ENCODE peak calls at places on chromosomes 13 and 19, in eight cellular contexts. One of them, this sample, is unnamed.

GRCh38 chr13:91369432-91369831 is 21.9 kb downstream of the MIR17HG start:
- DNase-seq in H7: no peak
- DNase-seq in dermis blood vessel endothelial cell: peak
- DNase-seq in neural progenitor cell: no peak
- DNase-seq in posterior vena cava: no peak
- DNase-seq in Ammon's horn: no peak
- DNase-seq in GM10248: no peak
- DNase-seq in occipital lobe: no peak
- DNase-seq in this sample: no peak

GRCh38 chr19:38251564-38252051 is 4.6 kb downstream of the PPP1R14A start:
- DNase-seq in H7: peak
- DNase-seq in dermis blood vessel endothelial cell: peak
- DNase-seq in neural progenitor cell: no peak
- DNase-seq in posterior vena cava: no peak
- DNase-seq in Ammon's horn: peak
- DNase-seq in GM10248: no peak
- DNase-seq in occipital lobe: no peak
- DNase-seq in this sample: no peak

GRCh38 chr13:72545030-72545719 is 182.3 kb downstream of the MZT1 start:
- DNase-seq in H7: no peak
- DNase-seq in dermis blood vessel endothelial cell: no peak
- DNase-seq in neural progenitor cell: no peak
- DNase-seq in posterior vena cava: no peak
- DNase-seq in Ammon's horn: no peak
- DNase-seq in GM10248: no peak
- DNase-seq in occipital lobe: no peak
- DNase-seq in this sample: no peak

GRCh38 chr19:54518844-54519243 is 16.2 kb downstream of the LAIR2 start:
- DNase-seq in H7: no peak
- DNase-seq in dermis blood vessel endothelial cell: peak
- DNase-seq in neural progenitor cell: no peak
- DNase-seq in posterior vena cava: no peak
- DNase-seq in Ammon's horn: no peak
- DNase-seq in GM10248: peak
- DNase-seq in occipital lobe: no peak
- DNase-seq in this sample: no peak

GRCh38 chr19:29329460-29330134 is 116.6 kb upstream of the UQCRFS1 start:
- DNase-seq in H7: peak
- DNase-seq in dermis blood vessel endothelial cell: no peak
- DNase-seq in neural progenitor cell: peak
- DNase-seq in posterior vena cava: peak
- DNase-seq in Ammon's horn: no peak
- DNase-seq in GM10248: peak
- DNase-seq in occipital lobe: no peak
- DNase-seq in this sample: no peak

GRCh38 chr13:41411536-41411935 is 45.8 kb upstream of the RGCC start:
- DNase-seq in H7: peak
- DNase-seq in dermis blood vessel endothelial cell: peak
- DNase-seq in neural progenitor cell: peak
- DNase-seq in posterior vena cava: no peak
- DNase-seq in Ammon's horn: peak
- DNase-seq in GM10248: peak
- DNase-seq in occipital lobe: peak
- DNase-seq in this sample: no peak

GRCh38 chr13:45925151-45925550 is 73.6 kb upstream of the SIAH3 start:
- DNase-seq in H7: no peak
- DNase-seq in dermis blood vessel endothelial cell: peak
- DNase-seq in neural progenitor cell: no peak
- DNase-seq in posterior vena cava: no peak
- DNase-seq in Ammon's horn: no peak
- DNase-seq in GM10248: no peak
- DNase-seq in occipital lobe: no peak
- DNase-seq in this sample: no peak

GRCh38 chr19:3357731-3358391 is 8.5 kb upstream of the NFIC start:
- DNase-seq in H7: peak
- DNase-seq in dermis blood vessel endothelial cell: no peak
- DNase-seq in neural progenitor cell: peak
- DNase-seq in posterior vena cava: no peak
- DNase-seq in Ammon's horn: no peak
- DNase-seq in GM10248: no peak
- DNase-seq in occipital lobe: no peak
- DNase-seq in this sample: no peak

GRCh38 chr13:71303144-71303543 is 563.9 kb downstream of the DACH1 start:
- DNase-seq in H7: no peak
- DNase-seq in dermis blood vessel endothelial cell: peak
- DNase-seq in neural progenitor cell: no peak
- DNase-seq in posterior vena cava: no peak
- DNase-seq in Ammon's horn: no peak
- DNase-seq in GM10248: no peak
- DNase-seq in occipital lobe: no peak
- DNase-seq in this sample: no peak

GRCh38 chr13:99981115-99982020 is at the start of gene ZIC2:
- DNase-seq in H7: peak
- DNase-seq in dermis blood vessel endothelial cell: peak
- DNase-seq in neural progenitor cell: peak
- DNase-seq in posterior vena cava: peak
- DNase-seq in Ammon's horn: peak
- DNase-seq in GM10248: no peak
- DNase-seq in occipital lobe: no peak
- DNase-seq in this sample: no peak

GRCh38 chr13:22061371-22061805 is 390.5 kb downstream of the FGF9 start:
- DNase-seq in H7: peak
- DNase-seq in dermis blood vessel endothelial cell: no peak
- DNase-seq in neural progenitor cell: no peak
- DNase-seq in posterior vena cava: no peak
- DNase-seq in Ammon's horn: peak
- DNase-seq in GM10248: peak
- DNase-seq in occipital lobe: peak
- DNase-seq in this sample: no peak

GRCh38 chr19:1062387-1063029 is 4.5 kb upstream of the ARHGAP45 start:
- DNase-seq in H7: peak
- DNase-seq in dermis blood vessel endothelial cell: no peak
- DNase-seq in neural progenitor cell: no peak
- DNase-seq in posterior vena cava: no peak
- DNase-seq in Ammon's horn: no peak
- DNase-seq in GM10248: peak
- DNase-seq in occipital lobe: no peak
- DNase-seq in this sample: no peak

GRCh38 chr13:103277959-103278673 is 211.9 kb upstream of the SLC10A2 start:
- DNase-seq in H7: no peak
- DNase-seq in dermis blood vessel endothelial cell: no peak
- DNase-seq in neural progenitor cell: no peak
- DNase-seq in posterior vena cava: no peak
- DNase-seq in Ammon's horn: no peak
- DNase-seq in GM10248: no peak
- DNase-seq in occipital lobe: no peak
- DNase-seq in this sample: no peak

GRCh38 chr19:20923077-20923871 is at the start of gene ZNF85:
- DNase-seq in H7: peak
- DNase-seq in dermis blood vessel endothelial cell: peak
- DNase-seq in neural progenitor cell: peak
- DNase-seq in posterior vena cava: peak
- DNase-seq in Ammon's horn: peak
- DNase-seq in GM10248: peak
- DNase-seq in occipital lobe: peak
- DNase-seq in this sample: peak

GRCh38 chr19:2867025-2867991 is at the start of gene ZNF556:
- DNase-seq in H7: peak
- DNase-seq in dermis blood vessel endothelial cell: no peak
- DNase-seq in neural progenitor cell: no peak
- DNase-seq in posterior vena cava: no peak
- DNase-seq in Ammon's horn: peak
- DNase-seq in GM10248: no peak
- DNase-seq in occipital lobe: no peak
- DNase-seq in this sample: no peak

GRCh38 chr19:6556480-6556879 is 25.7 kb downstream of the TNFSF9 start:
- DNase-seq in H7: peak
- DNase-seq in dermis blood vessel endothelial cell: peak
- DNase-seq in neural progenitor cell: no peak
- DNase-seq in posterior vena cava: no peak
- DNase-seq in Ammon's horn: no peak
- DNase-seq in GM10248: no peak
- DNase-seq in occipital lobe: no peak
- DNase-seq in this sample: no peak

GRCh38 chr19:2251577-2252480 is 2.7 kb downstream of the AMH start:
- DNase-seq in H7: peak
- DNase-seq in dermis blood vessel endothelial cell: no peak
- DNase-seq in neural progenitor cell: no peak
- DNase-seq in posterior vena cava: no peak
- DNase-seq in Ammon's horn: no peak
- DNase-seq in GM10248: no peak
- DNase-seq in occipital lobe: no peak
- DNase-seq in this sample: no peak

GRCh38 chr19:37551123-37551993 is 43.2 kb downstream of the ZNF571 start:
- DNase-seq in H7: peak
- DNase-seq in dermis blood vessel endothelial cell: peak
- DNase-seq in neural progenitor cell: no peak
- DNase-seq in posterior vena cava: peak
- DNase-seq in Ammon's horn: no peak
- DNase-seq in GM10248: peak
- DNase-seq in occipital lobe: no peak
- DNase-seq in this sample: no peak

GRCh38 chr19:34274284-34274826 is 20.0 kb downstream of the GARRE1 start:
- DNase-seq in H7: no peak
- DNase-seq in dermis blood vessel endothelial cell: peak
- DNase-seq in neural progenitor cell: no peak
- DNase-seq in posterior vena cava: no peak
- DNase-seq in Ammon's horn: no peak
- DNase-seq in GM10248: no peak
- DNase-seq in occipital lobe: no peak
- DNase-seq in this sample: no peak

GRCh38 chr19:19562665-19563347 is 24.7 kb downstream of the CILP2 start:
- DNase-seq in H7: peak
- DNase-seq in dermis blood vessel endothelial cell: no peak
- DNase-seq in neural progenitor cell: peak
- DNase-seq in posterior vena cava: no peak
- DNase-seq in Ammon's horn: no peak
- DNase-seq in GM10248: no peak
- DNase-seq in occipital lobe: no peak
- DNase-seq in this sample: no peak

GRCh38 chr13:112160558-112160957 is 93.6 kb downstream of the SOX1 start:
- DNase-seq in H7: no peak
- DNase-seq in dermis blood vessel endothelial cell: no peak
- DNase-seq in neural progenitor cell: no peak
- DNase-seq in posterior vena cava: peak
- DNase-seq in Ammon's horn: no peak
- DNase-seq in GM10248: no peak
- DNase-seq in occipital lobe: no peak
- DNase-seq in this sample: peak

GRCh38 chr13:45416521-45417125 is 1.6 kb downstream of the SLC25A30 start:
- DNase-seq in H7: no peak
- DNase-seq in dermis blood vessel endothelial cell: peak
- DNase-seq in neural progenitor cell: no peak
- DNase-seq in posterior vena cava: no peak
- DNase-seq in Ammon's horn: no peak
- DNase-seq in GM10248: no peak
- DNase-seq in occipital lobe: no peak
- DNase-seq in this sample: no peak

GRCh38 chr13:37978680-37979079 is 109.1 kb upstream of the TRPC4 start:
- DNase-seq in H7: no peak
- DNase-seq in dermis blood vessel endothelial cell: no peak
- DNase-seq in neural progenitor cell: no peak
- DNase-seq in posterior vena cava: no peak
- DNase-seq in Ammon's horn: no peak
- DNase-seq in GM10248: no peak
- DNase-seq in occipital lobe: no peak
- DNase-seq in this sample: no peak

GRCh38 chr19:29273000-29273691 is 60.2 kb upstream of the UQCRFS1 start:
- DNase-seq in H7: no peak
- DNase-seq in dermis blood vessel endothelial cell: no peak
- DNase-seq in neural progenitor cell: no peak
- DNase-seq in posterior vena cava: no peak
- DNase-seq in Ammon's horn: no peak
- DNase-seq in GM10248: no peak
- DNase-seq in occipital lobe: no peak
- DNase-seq in this sample: peak

GRCh38 chr19:38719761-38720558 is 24.3 kb downstream of the CAPN12 start:
- DNase-seq in H7: no peak
- DNase-seq in dermis blood vessel endothelial cell: no peak
- DNase-seq in neural progenitor cell: no peak
- DNase-seq in posterior vena cava: no peak
- DNase-seq in Ammon's horn: no peak
- DNase-seq in GM10248: no peak
- DNase-seq in occipital lobe: no peak
- DNase-seq in this sample: no peak

GRCh38 chr13:113802761-113803160 is 43.7 kb downstream of the TMEM255B start:
- DNase-seq in H7: peak
- DNase-seq in dermis blood vessel endothelial cell: no peak
- DNase-seq in neural progenitor cell: no peak
- DNase-seq in posterior vena cava: peak
- DNase-seq in Ammon's horn: no peak
- DNase-seq in GM10248: no peak
- DNase-seq in occipital lobe: no peak
- DNase-seq in this sample: peak

GRCh38 chr19:16261584-16262370 is 62.8 kb upstream of the KLF2 start:
- DNase-seq in H7: peak
- DNase-seq in dermis blood vessel endothelial cell: no peak
- DNase-seq in neural progenitor cell: no peak
- DNase-seq in posterior vena cava: no peak
- DNase-seq in Ammon's horn: no peak
- DNase-seq in GM10248: no peak
- DNase-seq in occipital lobe: no peak
- DNase-seq in this sample: no peak

GRCh38 chr19:42409477-42409876 is 17.7 kb downstream of the LIPE start:
- DNase-seq in H7: peak
- DNase-seq in dermis blood vessel endothelial cell: peak
- DNase-seq in neural progenitor cell: no peak
- DNase-seq in posterior vena cava: no peak
- DNase-seq in Ammon's horn: no peak
- DNase-seq in GM10248: no peak
- DNase-seq in occipital lobe: no peak
- DNase-seq in this sample: no peak

GRCh38 chr19:44401108-44401786 is at the start of gene ZNF285:
- DNase-seq in H7: peak
- DNase-seq in dermis blood vessel endothelial cell: peak
- DNase-seq in neural progenitor cell: peak
- DNase-seq in posterior vena cava: peak
- DNase-seq in Ammon's horn: peak
- DNase-seq in GM10248: peak
- DNase-seq in occipital lobe: no peak
- DNase-seq in this sample: peak

GRCh38 chr19:14118165-14119051 is 846 bp upstream of the PRKACA start:
- DNase-seq in H7: no peak
- DNase-seq in dermis blood vessel endothelial cell: peak
- DNase-seq in neural progenitor cell: peak
- DNase-seq in posterior vena cava: peak
- DNase-seq in Ammon's horn: peak
- DNase-seq in GM10248: no peak
- DNase-seq in occipital lobe: peak
- DNase-seq in this sample: peak

This sample was measured in upper lobe of right lung.